ENCODE peak calls at places on chromosome 19, in seven cellular contexts. V is astrocyte of the cerebellum, C is endothelial cell of umbilical vein, H is heart left ventricle, E is spleen, A is AG04450, B is fibroblast of the aortic adventitia. X is an unnamed sample.

GRCh38 chr19:16619456-16619855 is 8.5 kb downstream of the MED26 start:
- DNase-seq in V (no peak), C (no peak), H (peak), E (no peak), A (no peak), B (peak), X (no peak)

GRCh38 chr19:33392341-33393285 is 19.1 kb downstream of the CEBPG start:
- DNase-seq in V (no peak), C (no peak), H (peak), E (peak), A (no peak), B (no peak), X (no peak)

GRCh38 chr19:39951065-39951650 is 16.7 kb upstream of the FCGBP start:
- DNase-seq in V (no peak), C (no peak), H (no peak), E (no peak), A (no peak), B (no peak), X (no peak)

GRCh38 chr19:13909430-13909829 is 3.4 kb downstream of the CC2D1A start:
- DNase-seq in V (no peak), C (no peak), H (no peak), E (no peak), A (no peak), B (no peak), X (no peak)

GRCh38 chr19:35796645-35797542 is 15.8 kb downstream of the PRODH2 start:
- DNase-seq in V (no peak), C (no peak), H (no peak), E (no peak), A (no peak), B (no peak), X (no peak)

GRCh38 chr19:51799998-51800848 is 5.3 kb downstream of the FPR3 start:
- DNase-seq in V (no peak), C (no peak), H (peak), E (no peak), A (no peak), B (peak), X (no peak)

GRCh38 chr19:887599-887998 is 5.4 kb downstream of the MED16 start:
- DNase-seq in V (no peak), C (no peak), H (no peak), E (no peak), A (no peak), B (no peak), X (no peak)

GRCh38 chr19:35099155-35099896 is 16.3 kb upstream of the FXYD3 start:
- DNase-seq in V (no peak), C (no peak), H (no peak), E (no peak), A (no peak), B (no peak), X (no peak)

GRCh38 chr19:5262721-5263120 is 77.9 kb downstream of the PTPRS start:
- DNase-seq in V (no peak), C (no peak), H (no peak), E (no peak), A (no peak), B (no peak), X (no peak)

GRCh38 chr19:5261151-5261890 is 79.3 kb downstream of the PTPRS start:
- DNase-seq in V (no peak), C (no peak), H (no peak), E (no peak), A (no peak), B (no peak), X (no peak)

GRCh38 chr19:5257155-5258045 is 83.2 kb downstream of the PTPRS start:
- DNase-seq in V (no peak), C (no peak), H (no peak), E (no peak), A (no peak), B (no peak), X (no peak)

GRCh38 chr19:5260381-5260967 is 80.1 kb downstream of the PTPRS start:
- DNase-seq in V (no peak), C (no peak), H (no peak), E (no peak), A (no peak), B (no peak), X (no peak)

GRCh38 chr19:5259750-5260149 is 80.9 kb downstream of the PTPRS start:
- DNase-seq in V (no peak), C (no peak), H (no peak), E (no peak), A (no peak), B (no peak), X (no peak)
- TF ChIP-seq CTCF in V (no peak), C (no peak), H (no peak), E (no peak), A (no peak), B (no peak), X (no peak)

GRCh38 chr19:3034845-3035541 is 5.9 kb upstream of the TLE2 start:
- DNase-seq in V (peak), C (no peak), H (no peak), E (peak), A (no peak), B (peak), X (no peak)

GRCh38 chr19:3031607-3031867 is 2.5 kb upstream of the TLE2 start:
- DNase-seq in V (no peak), C (no peak), H (no peak), E (no peak), A (no peak), B (no peak), X (no peak)

GRCh38 chr19:3034194-3034844 is 5.2 kb upstream of the TLE2 start:
- DNase-seq in V (no peak), C (no peak), H (no peak), E (no peak), A (peak), B (peak), X (no peak)

GRCh38 chr19:3035542-3036118 is 6.5 kb upstream of the TLE2 start:
- DNase-seq in V (peak), C (peak), H (peak), E (peak), A (peak), B (peak), X (peak)

GRCh38 chr19:3033595-3034193 is 4.6 kb upstream of the TLE2 start:
- DNase-seq in V (no peak), C (no peak), H (no peak), E (no peak), A (no peak), B (no peak), X (no peak)
- TF ChIP-seq CTCF in V (no peak), C (no peak), H (no peak), E (no peak), A (no peak), B (no peak), X (no peak)

GRCh38 chr19:38555200-38555599 is 62.6 kb downstream of the MAP4K1 start:
- DNase-seq in V (no peak), C (no peak), H (no peak), E (no peak), A (no peak), B (no peak), X (no peak)

GRCh38 chr19:38556521-38557174 is 61.1 kb downstream of the MAP4K1 start:
- DNase-seq in V (no peak), C (no peak), H (no peak), E (no peak), A (no peak), B (no peak), X (no peak)

GRCh38 chr19:38559428-38560401 is 58.0 kb downstream of the MAP4K1 start:
- DNase-seq in V (no peak), C (no peak), H (no peak), E (peak), A (no peak), B (no peak), X (no peak)

GRCh38 chr19:38554676-38555141 is 63.0 kb downstream of the MAP4K1 start:
- DNase-seq in V (no peak), C (no peak), H (no peak), E (no peak), A (no peak), B (no peak), X (no peak)

DNA sequence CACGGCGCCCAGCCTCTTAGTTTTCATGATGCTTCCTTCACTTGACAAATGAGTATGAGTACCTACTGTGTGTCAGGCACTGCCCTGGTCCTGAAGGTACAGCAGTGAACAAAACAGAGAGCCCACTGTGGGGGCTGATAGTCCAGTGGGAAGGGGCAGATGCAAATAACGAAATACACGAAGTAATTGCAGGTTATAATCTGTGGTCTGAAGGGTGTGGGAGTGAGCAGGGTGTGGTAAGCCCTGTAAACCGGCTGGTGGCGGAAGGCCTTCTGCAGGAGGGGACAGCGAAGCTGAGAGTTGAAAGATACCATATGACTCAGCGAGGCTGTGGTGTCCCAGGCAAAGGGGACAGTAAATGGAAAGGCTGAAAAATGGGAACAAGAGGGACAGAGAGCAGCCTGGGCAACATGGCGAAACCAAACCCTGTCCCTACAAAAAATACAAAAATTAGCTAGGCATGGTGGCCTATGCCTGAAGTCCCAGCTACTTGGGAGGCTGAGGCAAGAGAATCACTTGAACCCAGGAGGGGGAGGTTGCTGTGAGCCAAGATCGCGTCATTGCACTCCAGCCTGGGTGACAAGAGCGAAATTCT is 60.5 kb downstream of the MAP4K1 start:
- DNase-seq in V (no peak), C (no peak), H (no peak), E (peak), A (no peak), B (no peak), X (no peak)
- TF ChIP-seq CTCF in V (no peak), C (no peak), H (no peak), E (peak), A (no peak), B (no peak), X (no peak)

DNA sequence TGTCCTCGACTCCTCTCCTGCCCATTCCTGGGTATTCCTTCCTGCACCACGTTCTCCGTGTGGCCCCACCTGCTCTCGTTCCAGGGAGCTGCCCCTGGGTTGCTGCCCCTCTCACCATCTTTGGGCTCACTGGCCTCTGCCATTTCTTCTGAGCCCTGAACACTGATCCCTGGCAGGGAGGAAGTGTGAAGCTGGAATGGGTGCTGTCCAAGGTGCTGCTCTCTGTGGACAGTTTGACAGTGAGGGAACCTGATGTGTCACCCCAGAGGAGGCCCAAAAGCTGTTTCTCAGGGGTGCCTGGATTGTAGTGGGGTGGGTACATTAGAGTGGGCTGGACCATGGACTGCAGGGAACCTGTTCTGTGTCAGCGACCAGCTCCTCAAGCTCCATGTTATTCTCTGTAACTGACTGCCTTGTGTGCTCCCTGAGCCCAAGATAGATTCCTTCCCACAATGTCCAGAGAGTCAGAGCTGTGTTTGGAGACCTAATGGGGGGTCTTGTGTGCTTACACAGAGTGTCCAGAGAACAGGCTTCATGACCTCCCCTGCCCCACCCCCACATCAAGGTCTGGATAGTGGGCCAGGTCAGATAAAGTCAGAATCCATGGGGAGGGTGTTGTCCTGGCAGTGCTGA is 7.2 kb upstream of the CEACAM8 start:
- DNase-seq in V (no peak), C (no peak), H (peak), E (no peak), A (no peak), B (peak), X (no peak)
- TF ChIP-seq CTCF in V (no peak), C (no peak), H (no peak), E (no peak), A (no peak), B (no peak), X (no peak)

GRCh38 chr19:11530432-11530831 is 1.5 kb upstream of the ECSIT start:
- DNase-seq in V (peak), C (peak), H (peak), E (peak), A (peak), B (peak), X (no peak)
- TF ChIP-seq CTCF in V (peak), C (peak), H (no peak), E (no peak), A (peak), B (no peak), X (peak)

GRCh38 chr19:28457620-28458019 is 755.3 kb downstream of the UQCRFS1 start:
- DNase-seq in V (no peak), C (no peak), H (no peak), E (no peak), A (no peak), B (no peak), X (no peak)
- TF ChIP-seq CTCF in V (no peak), C (no peak), H (no peak), E (no peak), A (no peak), B (no peak), X (no peak)

DNA sequence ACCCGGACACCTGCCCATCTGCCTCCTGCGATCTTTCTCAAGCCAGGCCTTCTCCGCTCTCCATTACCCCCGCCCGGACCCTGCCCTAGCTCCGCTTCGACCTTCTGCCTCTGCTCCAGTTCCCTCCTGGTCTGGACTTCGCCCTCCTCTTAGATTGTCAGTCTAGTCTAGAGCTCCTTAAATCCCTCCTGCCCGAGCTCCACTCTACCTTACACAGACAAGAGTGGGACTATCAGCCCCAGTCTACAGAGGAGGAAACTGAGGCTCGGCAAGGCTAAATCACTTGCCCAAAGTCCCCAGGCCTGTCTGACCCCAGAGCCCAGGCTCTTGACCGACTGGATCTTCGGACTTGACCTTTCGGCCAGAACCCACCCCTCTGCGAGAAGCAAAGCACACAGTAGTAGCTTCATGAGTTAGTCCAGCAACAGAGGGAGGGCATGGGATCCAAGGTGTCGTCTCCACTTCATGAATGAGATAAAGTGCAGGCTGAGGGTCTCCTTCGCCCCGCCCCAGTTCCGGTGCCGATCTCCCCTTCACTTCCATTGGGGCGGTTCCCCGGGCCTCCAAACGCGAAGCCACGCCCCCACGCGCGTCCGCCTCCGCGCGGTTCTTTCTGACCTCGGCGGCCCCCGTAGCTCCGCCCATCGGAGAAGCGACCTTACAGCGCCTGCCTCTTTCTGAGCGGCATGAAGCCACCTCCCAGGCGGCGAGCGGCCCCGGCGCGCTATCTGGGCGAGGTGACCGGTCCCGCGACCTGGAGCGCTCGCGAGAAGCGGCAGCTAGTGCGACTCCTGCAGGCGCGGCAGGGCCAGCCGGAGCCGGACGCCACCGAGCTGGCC is at the start of gene SNAPC2:
- DNase-seq in V (peak), C (peak), H (peak), E (peak), A (peak), B (peak), X (peak)
- TF ChIP-seq CTCF in V (no peak), C (no peak), H (no peak), E (no peak), A (no peak), B (no peak), X (no peak)

DNA sequence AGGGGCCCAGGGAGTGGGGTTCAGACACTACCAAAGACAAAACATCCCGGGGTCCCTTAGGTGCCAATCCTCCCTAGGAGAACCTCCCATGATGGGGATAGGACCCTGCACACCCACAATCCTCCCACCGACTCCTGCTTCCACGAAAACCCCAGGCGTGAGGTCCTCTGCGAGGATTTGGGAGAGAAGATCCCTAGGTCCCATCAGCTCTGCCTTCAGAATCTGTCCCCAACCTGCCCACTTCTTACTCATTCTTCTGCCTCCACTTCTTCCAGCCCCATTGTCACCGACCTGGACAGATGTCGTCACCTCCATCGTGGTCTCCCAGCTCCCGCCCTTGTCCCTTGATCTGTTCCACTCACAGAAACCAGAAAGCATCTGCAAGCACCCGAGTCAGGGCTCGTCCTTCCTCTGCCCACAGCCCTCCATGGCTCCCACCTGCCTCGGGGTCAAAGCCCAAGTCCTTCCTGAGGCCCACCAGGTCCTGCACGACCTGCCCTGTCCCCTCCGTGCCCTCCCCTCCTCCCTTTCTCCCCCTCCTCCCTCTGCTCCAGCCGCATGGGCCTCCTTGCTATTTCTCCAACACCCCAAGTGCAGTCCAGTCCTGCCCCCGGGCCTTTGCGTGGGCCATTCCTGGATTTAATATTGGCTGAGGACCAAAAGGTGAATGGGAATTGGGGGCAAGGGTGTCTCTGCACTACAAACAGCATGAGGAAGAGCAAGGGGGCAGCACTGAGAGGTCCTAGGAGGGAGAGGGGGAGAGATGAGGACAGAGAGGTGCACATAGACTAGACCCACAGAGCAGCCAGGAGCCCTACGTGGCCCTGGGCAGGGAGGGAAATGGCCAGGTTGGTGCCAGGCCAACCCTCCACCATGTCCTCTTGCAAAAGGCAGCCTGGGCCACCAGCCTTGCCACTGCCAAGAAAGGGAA is 51.3 kb downstream of the PTPRS start:
- DNase-seq in V (no peak), C (no peak), H (no peak), E (no peak), A (no peak), B (no peak), X (no peak)
- TF ChIP-seq CTCF in V (no peak), C (no peak), H (no peak), E (no peak), A (no peak), B (no peak), X (no peak)

DNA sequence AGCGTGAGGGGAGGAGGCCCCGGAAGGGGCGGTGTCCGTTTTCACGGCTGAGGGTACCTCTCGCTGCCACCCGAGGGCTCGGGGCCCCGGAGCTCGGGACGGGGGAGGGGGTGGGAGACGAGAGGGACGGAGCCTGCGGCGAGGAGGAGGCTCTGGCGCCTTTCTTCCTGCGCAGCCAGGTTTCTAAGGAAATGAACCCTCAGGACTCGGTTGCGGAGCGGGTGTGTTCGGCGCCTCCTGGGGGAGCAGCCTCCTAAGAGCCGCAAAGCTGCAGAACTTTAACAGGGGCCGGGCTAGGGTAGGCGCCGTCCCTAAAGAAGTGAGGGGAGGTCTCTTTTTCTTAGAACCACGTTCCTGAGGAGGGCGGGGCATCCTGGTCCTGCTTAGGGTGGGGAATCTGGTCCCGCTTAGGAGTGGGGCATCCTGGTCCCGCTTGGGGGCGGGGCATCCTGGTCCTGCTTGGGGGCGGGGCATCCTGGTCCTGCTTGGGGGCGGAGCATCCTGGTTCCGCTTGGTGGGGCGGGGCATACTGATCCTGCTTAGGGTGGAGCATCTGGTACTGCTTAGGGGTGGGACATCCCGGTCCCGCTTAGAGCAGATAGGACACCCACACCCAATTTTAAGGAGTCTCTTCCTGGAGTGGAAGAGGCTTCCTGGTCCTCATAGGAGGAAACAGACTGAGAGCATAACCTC is 6.2 kb downstream of the SYT5 start:
- DNase-seq in V (no peak), C (no peak), H (peak), E (peak), A (no peak), B (peak), X (no peak)
- TF ChIP-seq CTCF in V (no peak), C (no peak), H (no peak), E (no peak), A (no peak), B (peak), X (no peak)